ENCODE peak calls at places on chromosome 17, in six cellular contexts. T is small intestine; W is upper lobe of right lung; K is thoracic aorta; I is CD8-positive, alpha-beta T cell; O is fibroblast of lung. J is an unnamed sample. For H3K4me1 and H3K9me3, the result is how much of the 10 kb centered on the place peaks cover.

GRCh38 chr17:35242158-35242804 is 591 bp upstream of the SLFN5 start:
- DNase-seq in O (no peak), I (peak), T (peak), K (no peak), W (peak), J (peak)

GRCh38 chr17:45336390-45337182 is 19.8 kb upstream of the MAP3K14 start:
- DNase-seq in T (no peak), W (peak), I (no peak), K (no peak), O (no peak), J (peak)

GRCh38 chr17:77897741-77898301 is 60.7 kb upstream of the TNRC6C start:
- DNase-seq in K (no peak), I (no peak), W (peak), T (no peak), O (no peak), J (no peak)

GRCh38 chr17:80424261-80424660 is 9.3 kb downstream of the ENDOV start:
- DNase-seq in O (no peak), W (no peak), I (no peak), K (no peak), T (no peak), J (no peak)

GRCh38 chr17:40980594-40980993 is 3.5 kb downstream of the KRT40 start:
- DNase-seq in W (no peak), O (no peak), I (no peak), T (no peak), K (no peak), J (no peak)

GRCh38 chr17:21042434-21043295 is at the start of gene USP22:
- DNase-seq in O (no peak), K (no peak), T (no peak), I (no peak), W (no peak), J (no peak)

GRCh38 chr17:10798910-10799309 is 5.0 kb downstream of the TMEM238L start:
- DNase-seq in K (no peak), I (no peak), T (no peak), O (no peak), W (no peak), J (no peak)

GRCh38 chr17:41390411-41390938 is 6.9 kb downstream of the KRT31 start:
- DNase-seq in T (peak), K (no peak), W (no peak), O (no peak), I (no peak), J (no peak)

GRCh38 chr17:79830303-79830702 is 8.9 kb downstream of the CBX4 start:
- DNase-seq in T (no peak), K (no peak), O (no peak), I (no peak), W (no peak), J (no peak)

GRCh38 chr17:41977991-41978390 is 11.4 kb downstream of the CNP start:
- DNase-seq in K (no peak), I (no peak), O (no peak), W (no peak), T (no peak), J (no peak)

GRCh38 chr17:44518032-44518431 is 14.8 kb upstream of the GPATCH8 start:
- DNase-seq in T (no peak), I (no peak), W (no peak), K (no peak), O (peak), J (no peak)

GRCh38 chr17:30249460-30249859 is 14.0 kb upstream of the SLC6A4 start:
- DNase-seq in O (no peak), W (no peak), K (no peak), T (no peak), I (no peak), J (no peak)

GRCh38 chr17:79276824-79277223 is 202.2 kb downstream of the ENGASE start:
- DNase-seq in T (no peak), K (no peak), W (no peak), O (no peak), I (no peak), J (no peak)

GRCh38 chr17:30095507-30096244 is 20.9 kb upstream of the NSRP1 start:
- DNase-seq in K (no peak), I (no peak), O (peak), W (no peak), T (peak), J (no peak)

GRCh38 chr17:80064696-80065095 is 28.3 kb downstream of the CCDC40 start:
- DNase-seq in T (no peak), K (no peak), W (no peak), I (no peak), O (no peak), J (no peak)

GRCh38 chr17:64741924-64742670 is 80.0 kb upstream of the SMURF2 start:
- DNase-seq in W (no peak), K (no peak), I (no peak), T (no peak), O (peak), J (peak)

GRCh38 chr17:44903012-44903685 is 3.9 kb upstream of the EFTUD2 start:
- DNase-seq in T (peak), I (no peak), W (no peak), K (no peak), O (no peak), J (no peak)

DNA sequence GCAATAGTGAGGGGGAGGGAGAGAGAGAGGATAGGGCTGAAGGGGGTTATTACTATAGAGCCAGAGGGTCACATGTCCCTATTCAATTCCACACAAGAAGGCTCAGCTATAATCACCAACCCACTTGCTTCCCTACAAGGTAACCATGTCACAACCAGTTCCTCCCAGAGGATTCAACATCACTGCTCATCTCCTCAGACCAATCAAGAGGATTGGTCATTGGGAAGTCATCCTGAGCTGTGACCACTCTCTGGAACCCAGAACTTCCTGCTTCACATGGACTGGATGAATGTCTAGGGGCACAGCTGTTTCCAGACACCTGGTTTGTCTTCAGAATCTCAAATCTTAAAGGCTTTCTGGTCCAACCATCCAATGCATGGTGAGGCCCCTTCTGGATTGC is 154.8 kb upstream of the SDK2 start:
- DNase-seq in I (no peak), O (no peak), K (no peak), T (no peak), W (no peak), J (no peak)
- H3K4me1 ChIP-seq in I (under half), O (under half), K (under half), T (under half), W (under half), J (under half)

GRCh38 chr17:52930581-52930980 is 772.1 kb upstream of the CA10 start:
- DNase-seq in I (no peak), K (no peak), T (no peak), O (no peak), W (no peak), J (no peak)

GRCh38 chr17:52930145-52930544 is 771.6 kb upstream of the CA10 start:
- DNase-seq in O (no peak), I (no peak), T (no peak), W (no peak), K (no peak), J (no peak)
- H3K9me3 ChIP-seq in O (under half), I (under half), T (under half), W (under half), K (under half), J (under half)

DNA sequence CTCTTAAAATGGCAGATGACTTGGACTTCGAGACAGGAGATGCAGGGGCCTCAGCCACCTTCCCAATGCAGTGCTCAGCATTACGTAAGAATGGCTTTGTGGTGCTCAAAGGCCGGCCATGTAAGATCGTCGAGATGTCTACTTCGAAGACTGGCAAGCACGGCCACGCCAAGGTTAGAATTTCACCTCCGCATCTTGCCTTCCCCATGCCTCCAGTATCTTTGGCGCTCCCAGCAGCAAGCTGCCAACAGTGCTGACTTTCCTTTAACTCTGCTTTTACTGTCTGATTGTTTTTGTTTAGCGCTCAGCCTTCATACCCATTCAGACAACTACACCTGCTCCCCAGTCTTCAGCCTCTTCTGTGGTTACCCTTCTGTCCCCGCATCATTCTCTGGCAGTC is 2.2 kb downstream of the EIF5A start:
- DNase-seq in W (no peak), T (no peak), O (no peak), K (no peak), I (no peak), J (no peak)
- H3K4me1 ChIP-seq in W (under half), T (under half), O (under half), K (under half), I (under half), J (under half)

GRCh38 chr17:54324813-54325212 is 502.1 kb downstream of the KIF2B start:
- DNase-seq in W (no peak), K (no peak), I (no peak), O (no peak), T (no peak), J (no peak)
- H3K9me3 ChIP-seq in W (under half), K (under half), I (under half), O (under half), T (under half), J (under half)

GRCh38 chr17:62663304-62663703 is 35.8 kb downstream of the MRC2 start:
- DNase-seq in O (peak), W (peak), I (no peak), T (no peak), K (no peak), J (no peak)

GRCh38 chr17:62666061-62666800 is 38.8 kb downstream of the MRC2 start:
- DNase-seq in W (peak), I (no peak), T (no peak), K (no peak), O (no peak), J (no peak)

GRCh38 chr17:62664336-62665120 is 37.1 kb downstream of the MRC2 start:
- DNase-seq in W (peak), T (no peak), I (no peak), O (no peak), K (no peak), J (no peak)

GRCh38 chr17:62666801-62667591 is 39.5 kb downstream of the MRC2 start:
- DNase-seq in I (no peak), K (no peak), T (no peak), W (peak), O (no peak), J (no peak)

GRCh38 chr17:62665599-62665998 is 38.1 kb downstream of the MRC2 start:
- DNase-seq in W (peak), I (no peak), O (no peak), T (no peak), K (no peak), J (no peak)
- H3K4me1 ChIP-seq in W (under half), I (under half), O (under half), T (under half), K (under half), J (under half)

GRCh38 chr17:16623282-16623681 is 30.4 kb downstream of the ZNF624 start:
- DNase-seq in T (no peak), I (no peak), W (no peak), K (no peak), O (no peak), J (no peak)

GRCh38 chr17:16622540-16623277 is 30.9 kb downstream of the ZNF624 start:
- DNase-seq in O (no peak), T (no peak), W (no peak), I (no peak), K (no peak), J (no peak)

DNA sequence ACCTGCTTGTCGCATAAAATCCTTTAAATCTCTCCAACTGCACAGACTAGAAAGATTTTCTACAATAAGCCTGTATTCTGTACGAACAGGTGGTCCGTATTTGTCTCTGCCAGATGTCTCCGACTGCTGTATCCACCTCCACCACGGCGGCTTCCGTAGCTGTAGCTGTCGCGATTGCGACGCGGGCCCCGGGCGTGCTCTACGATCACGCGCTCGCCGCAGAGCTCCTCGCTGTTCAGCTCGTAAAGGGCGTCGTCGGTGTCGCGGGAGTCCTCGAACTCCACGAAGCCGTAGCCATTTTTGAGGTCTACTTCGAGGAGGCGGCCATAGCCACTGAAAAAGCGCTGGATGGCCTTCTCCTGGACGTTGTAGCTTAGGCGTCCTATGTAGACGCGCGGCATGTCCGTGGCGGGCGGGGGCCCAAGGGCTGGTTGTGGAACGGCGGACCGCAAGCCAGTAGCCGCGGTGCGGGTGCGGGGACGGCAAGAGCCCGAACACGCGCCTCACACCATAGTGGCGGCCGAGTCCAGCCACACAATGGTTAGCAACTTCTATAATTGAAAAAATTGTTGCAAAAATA is 36.1 kb downstream of the ZNF624 start:
- DNase-seq in W (no peak), O (no peak), K (no peak), I (no peak), T (no peak), J (no peak)
- H3K9me3 ChIP-seq in W (half or more), O (under half), K (half or more), I (under half), T (under half), J (half or more)

GRCh38 chr17:31495049-31495885 is 103.8 kb downstream of the RAB11FIP4 start:
- DNase-seq in O (no peak), K (no peak), W (no peak), I (no peak), T (peak), J (peak)
- H3K4me1 ChIP-seq in O (under half), K (under half), W (under half), I (half or more), T (under half), J (under half)

GRCh38 chr17:5181509-5182305 is 10.0 kb downstream of the ZNF594 start:
- DNase-seq in K (no peak), T (no peak), O (no peak), I (no peak), W (no peak), J (no peak)

GRCh38 chr17:5179003-5179402 is 12.7 kb downstream of the ZNF594 start:
- DNase-seq in T (no peak), O (no peak), K (no peak), I (no peak), W (no peak), J (no peak)

GRCh38 chr17:5182597-5183409 is 8.9 kb downstream of the ZNF594 start:
- DNase-seq in W (no peak), K (no peak), O (no peak), T (no peak), I (no peak), J (no peak)

GRCh38 chr17:5183410-5183793 is 8.3 kb downstream of the ZNF594 start:
- DNase-seq in W (no peak), I (no peak), O (no peak), K (no peak), T (no peak), J (no peak)

DNA sequence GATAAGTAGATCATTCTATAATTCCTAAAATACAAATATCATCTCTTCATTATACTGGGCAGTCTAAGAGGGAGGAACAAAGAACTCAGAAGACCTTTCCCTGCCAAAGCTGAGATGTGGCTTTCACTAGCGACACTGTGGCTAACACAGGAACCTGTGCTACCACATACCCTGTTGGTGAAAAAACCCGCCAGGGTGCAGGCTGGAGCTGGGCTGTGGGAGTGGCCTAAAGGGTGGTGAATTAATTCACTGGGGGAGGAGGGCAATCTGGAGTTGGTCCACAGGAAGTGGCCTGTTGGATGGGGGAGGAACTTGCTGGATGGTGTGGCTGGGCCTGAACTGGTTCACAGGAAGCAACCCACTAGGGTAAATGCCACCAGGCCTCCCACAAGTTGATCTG is 7.4 kb downstream of the ZNF594 start:
- DNase-seq in O (no peak), W (no peak), T (no peak), K (no peak), I (no peak), J (no peak)
- H3K9me3 ChIP-seq in O (under half), W (half or more), T (under half), K (half or more), I (under half), J (half or more)

J was measured in transverse colon.